ENCODE peak calls at places on chromosome 13, in six cellular contexts. P, B, A, O, D and X are unnamed samples.

GRCh38 chr13:76853481-76853880 is 32.7 kb downstream of the KCTD12 start:
- DNase-seq in P (no peak), O (peak), A (no peak), B (no peak), D (no peak), X (no peak)

GRCh38 chr13:79711631-79712030 is 230.7 kb downstream of the NDFIP2 start:
- DNase-seq in B (no peak), O (no peak), A (no peak), P (no peak), D (no peak), X (no peak)

GRCh38 chr13:83452292-83452950 is 429.9 kb downstream of the SLITRK1 start:
- DNase-seq in O (no peak), D (no peak), B (no peak), P (no peak), A (no peak), X (no peak)

GRCh38 chr13:76871332-76871945 is 14.8 kb downstream of the KCTD12 start:
- DNase-seq in A (no peak), P (no peak), B (no peak), O (no peak), D (no peak), X (no peak)

GRCh38 chr13:78241278-78241919 is 322.8 kb upstream of the EDNRB start:
- DNase-seq in A (peak), P (no peak), O (no peak), D (no peak), B (peak), X (no peak)

GRCh38 chr13:101567841-101568240 is 115.4 kb downstream of the ITGBL1 start:
- DNase-seq in A (no peak), O (no peak), P (no peak), B (no peak), D (no peak), X (no peak)

GRCh38 chr13:30235206-30235605 is 72.1 kb downstream of the KATNAL1 start:
- DNase-seq in O (no peak), D (no peak), B (no peak), P (no peak), A (no peak), X (no peak)

GRCh38 chr13:27262546-27262945 is 8.1 kb upstream of the RASL11A start:
- DNase-seq in O (no peak), A (peak), B (no peak), P (no peak), D (no peak), X (no peak)

GRCh38 chr13:98941118-98941517 is 36.7 kb downstream of the DOCK9 start:
- DNase-seq in A (no peak), B (no peak), D (no peak), P (no peak), O (no peak), X (no peak)

GRCh38 chr13:94710881-94711560 is 1.3 kb downstream of the SOX21 start:
- DNase-seq in O (no peak), B (peak), A (peak), D (no peak), P (no peak), X (no peak)

GRCh38 chr13:79340490-79340889 is 65.6 kb downstream of the RBM26 start:
- DNase-seq in P (no peak), O (no peak), D (no peak), B (no peak), A (no peak), X (no peak)

GRCh38 chr13:43383488-43384165 is 360.2 kb downstream of the DNAJC15 start:
- DNase-seq in B (no peak), D (no peak), A (no peak), P (no peak), O (no peak), X (no peak)

GRCh38 chr13:75170321-75170720 is 311.6 kb downstream of the TBC1D4 start:
- DNase-seq in B (no peak), O (no peak), D (no peak), P (no peak), A (no peak), X (no peak)

GRCh38 chr13:33679658-33680012 is 138.3 kb upstream of the RFC3 start:
- DNase-seq in D (no peak), P (no peak), O (no peak), B (no peak), A (no peak), X (no peak)

GRCh38 chr13:33537691-33538090 is 252.1 kb upstream of the STARD13 start:
- DNase-seq in O (no peak), B (no peak), P (no peak), A (no peak), D (no peak), X (no peak)

GRCh38 chr13:100526299-100527030 is 62.1 kb downstream of the GGACT start:
- DNase-seq in P (no peak), A (no peak), D (no peak), O (no peak), B (no peak), X (no peak)

GRCh38 chr13:71852082-71852481 is 14.9 kb downstream of the DACH1 start:
- DNase-seq in P (no peak), D (no peak), B (no peak), A (no peak), O (no peak), X (no peak)

GRCh38 chr13:96141032-96141431 is 51.1 kb downstream of the HS6ST3 start:
- DNase-seq in O (peak), A (no peak), D (no peak), P (no peak), B (no peak), X (no peak)

GRCh38 chr13:23428183-23428528 is 5.3 kb downstream of the SACS start:
- DNase-seq in D (no peak), O (no peak), B (peak), A (no peak), P (no peak), X (no peak)

GRCh38 chr13:70090036-70090723 is 17.4 kb upstream of the ATXN8OS start:
- DNase-seq in O (no peak), D (no peak), P (no peak), B (no peak), A (no peak), X (no peak)

GRCh38 chr13:21359855-21360254 is 99.2 kb downstream of the ZDHHC20 start:
- DNase-seq in O (no peak), D (no peak), P (no peak), B (no peak), A (no peak), X (no peak)

GRCh38 chr13:111212517-111212873 is 97.4 kb downstream of the ARHGEF7 start:
- DNase-seq in A (no peak), B (no peak), D (no peak), P (no peak), O (no peak), X (no peak)

GRCh38 chr13:111215081-111216047 is 100.3 kb downstream of the ARHGEF7 start:
- DNase-seq in O (no peak), A (no peak), B (no peak), P (no peak), D (no peak), X (no peak)

GRCh38 chr13:111211789-111212516 is 96.8 kb downstream of the ARHGEF7 start:
- DNase-seq in B (no peak), A (no peak), O (no peak), D (no peak), P (no peak), X (no peak)

GRCh38 chr13:111216166-111216960 is 101.3 kb downstream of the ARHGEF7 start:
- DNase-seq in O (no peak), B (no peak), P (no peak), D (peak), A (peak), X (no peak)

DNA sequence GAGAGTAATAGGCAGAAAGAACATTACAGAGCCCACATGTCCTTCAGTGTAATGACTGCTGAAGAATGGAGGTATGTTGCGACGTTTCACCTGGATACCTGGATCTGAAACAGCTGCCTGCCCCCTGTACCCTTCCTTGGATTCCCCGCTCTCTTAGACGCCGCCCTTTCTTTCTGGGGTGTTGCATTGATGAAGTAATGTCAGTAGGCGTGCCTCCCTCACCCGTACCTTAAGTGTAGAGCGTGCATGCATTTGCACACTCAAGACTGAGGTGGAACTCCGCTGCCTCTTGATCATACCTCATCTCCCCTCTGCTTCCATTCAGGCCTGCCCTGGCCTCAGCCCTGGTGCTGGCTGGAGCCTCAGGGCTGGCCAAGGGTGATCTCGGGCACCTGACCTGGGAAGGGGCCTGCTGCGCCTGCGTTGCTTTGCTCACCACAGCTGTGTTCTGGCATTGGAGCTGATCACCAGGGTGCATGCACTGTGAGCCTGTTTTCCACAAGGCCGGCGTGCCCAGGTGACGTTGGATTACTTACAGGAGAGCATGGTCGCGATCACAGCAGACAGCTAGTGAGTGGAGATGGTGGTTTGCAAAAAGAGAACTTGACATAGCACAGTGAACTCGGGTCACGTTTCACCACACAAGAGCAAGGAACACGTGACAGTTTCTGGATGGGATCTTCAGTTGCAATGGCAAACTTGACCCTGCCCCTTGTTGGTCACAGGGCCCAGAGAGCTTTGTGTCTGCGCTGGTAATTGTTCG is 99.0 kb downstream of the ARHGEF7 start:
- DNase-seq in O (no peak), B (no peak), P (peak), A (no peak), D (peak), X (no peak)
- TF ChIP-seq CTCF in O (no peak), B (no peak), P (no peak), A (no peak), D (no peak), X (no peak)

GRCh38 chr13:62278271-62278670 is 862.6 kb upstream of the PCDH20 start:
- DNase-seq in A (no peak), P (no peak), D (no peak), O (no peak), B (no peak), X (no peak)
- TF ChIP-seq CTCF in A (no peak), P (no peak), D (no peak), O (no peak), B (no peak), X (no peak)

GRCh38 chr13:50742353-50742752 is 101.1 kb downstream of the DLEU7 start:
- DNase-seq in D (no peak), B (no peak), P (no peak), A (no peak), O (no peak), X (no peak)

GRCh38 chr13:50747939-50748338 is 95.6 kb downstream of the DLEU7 start:
- DNase-seq in A (no peak), D (no peak), P (no peak), B (no peak), O (no peak), X (no peak)

GRCh38 chr13:50740052-50740741 is 103.3 kb downstream of the DLEU7 start:
- DNase-seq in A (no peak), O (no peak), P (no peak), B (no peak), D (no peak), X (no peak)

GRCh38 chr13:50744261-50744660 is 99.2 kb downstream of the DLEU7 start:
- DNase-seq in O (no peak), P (no peak), B (no peak), D (no peak), A (no peak), X (no peak)

DNA sequence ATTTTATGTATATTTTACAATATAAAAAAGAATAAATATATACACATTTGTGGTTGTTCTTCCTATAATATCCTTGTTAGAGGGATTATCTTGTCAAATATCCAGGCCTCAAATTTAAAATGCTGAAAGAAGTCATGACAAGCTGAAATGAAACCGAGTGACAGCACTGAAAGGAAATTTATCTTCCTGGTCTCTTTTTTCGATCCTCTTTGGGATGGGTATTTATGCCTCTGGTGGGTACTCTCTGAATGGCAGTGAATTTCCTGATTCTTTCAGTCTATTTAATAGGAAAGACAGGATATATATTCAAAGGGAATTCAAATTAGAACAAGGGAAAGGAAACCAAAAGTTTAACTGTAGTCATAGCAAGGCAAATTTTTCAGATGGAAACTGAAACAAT is 98.0 kb downstream of the DLEU7 start:
- DNase-seq in O (no peak), B (no peak), P (no peak), A (no peak), D (no peak), X (no peak)
- TF ChIP-seq CTCF in O (no peak), B (no peak), P (no peak), A (no peak), D (no peak), X (no peak)

GRCh38 chr13:42333613-42334328 is 61.8 kb downstream of the AKAP11 start:
- DNase-seq in O (peak), B (peak), A (no peak), P (no peak), D (no peak), X (no peak)
- TF ChIP-seq CTCF in O (peak), B (peak), A (peak), P (no peak), D (no peak), X (peak)

GRCh38 chr13:45737571-45738002 is 35.5 kb downstream of the CBY2 start:
- DNase-seq in D (no peak), B (peak), A (peak), O (no peak), P (no peak), X (no peak)
- TF ChIP-seq CTCF in D (no peak), B (peak), A (peak), O (peak), P (peak), X (no peak)

GRCh38 chr13:24921003-24921402 is 157.0 kb downstream of the RNF17 start:
- DNase-seq in O (no peak), A (no peak), P (no peak), B (peak), D (no peak), X (no peak)
- TF ChIP-seq CTCF in O (no peak), A (no peak), P (no peak), B (no peak), D (no peak), X (no peak)

GRCh38 chr13:37270206-37271001 is 164.9 kb upstream of the CSNK1A1L start:
- DNase-seq in B (no peak), P (no peak), D (no peak), O (no peak), A (no peak), X (no peak)
- TF ChIP-seq CTCF in B (no peak), P (no peak), D (no peak), O (no peak), A (no peak), X (no peak)

DNA sequence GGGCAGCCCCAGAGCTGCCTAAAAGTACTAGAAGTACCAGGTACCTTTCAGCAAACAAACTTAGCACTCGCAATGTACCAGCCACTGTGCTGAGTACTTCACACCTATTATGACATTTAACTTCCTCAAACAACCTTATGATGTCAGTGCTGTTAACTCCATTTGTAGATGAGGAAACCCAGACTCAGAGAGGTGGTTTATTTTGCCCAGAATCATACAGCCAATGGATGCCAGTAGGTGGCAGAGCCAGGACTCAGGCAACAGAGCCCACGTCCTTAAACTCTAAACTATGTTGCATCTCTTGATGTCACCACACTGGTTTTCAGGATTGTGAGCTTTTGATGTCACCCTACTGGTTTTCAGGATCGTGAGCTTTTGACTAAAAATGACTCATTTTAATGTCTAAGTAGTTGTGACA is 78.9 kb downstream of the FLT1 start:
- DNase-seq in P (no peak), O (no peak), B (no peak), D (no peak), A (peak), X (no peak)
- TF ChIP-seq CTCF in P (no peak), O (no peak), B (no peak), D (no peak), A (no peak), X (no peak)

GRCh38 chr13:28658539-28658795 is 463 bp upstream of the POMP start:
- DNase-seq in D (no peak), O (no peak), B (peak), A (no peak), P (no peak), X (no peak)

GRCh38 chr13:28659611-28659970 is 661 bp downstream of the POMP start:
- DNase-seq in D (no peak), O (peak), B (peak), P (no peak), A (peak), X (no peak)

GRCh38 chr13:28655566-28655965 is 3.4 kb upstream of the POMP start:
- DNase-seq in O (peak), P (no peak), A (no peak), D (no peak), B (no peak), X (no peak)

GRCh38 chr13:28658796-28659610 is at the start of gene POMP:
- DNase-seq in D (peak), P (peak), B (peak), A (peak), O (peak), X (peak)

GRCh38 chr13:28657784-28658538 is 969 bp upstream of the POMP start:
- DNase-seq in A (no peak), P (no peak), O (peak), B (peak), D (no peak), X (no peak)
- TF ChIP-seq CTCF in A (no peak), P (no peak), O (peak), B (peak), D (no peak), X (no peak)